ENCODE peak calls at places on chromosome 12, in five cellular contexts. I is NCI-H1092 treated with DMSO at 0.1 percent for 48 hours; E is posterior cingulate gyrus; U is CD8-positive, alpha-beta T cell; T is mesothelial cell of epicardium. O is an unnamed sample.

GRCh38 chr12:108959748-108960655 is 60.9 kb downstream of the SVOP start:
- DNase-seq in I (no peak), E (no peak), U (no peak), T (no peak), O (no peak)

GRCh38 chr12:132152921-132153321 is 8.7 kb downstream of the NOC4L start:
- DNase-seq in I (no peak), E (peak; percentile 42), U (no peak), T (no peak), O (no peak)

GRCh38 chr12:60494249-60494648 is 898.4 kb downstream of the SLC16A7 start:
- DNase-seq in I (peak; percentile 1), E (no peak), U (no peak), T (no peak), O (no peak)

GRCh38 chr12:18461738-18462137 is 200.4 kb downstream of the PIK3C2G start:
- DNase-seq in I (no peak), E (no peak), U (no peak), T (no peak), O (no peak)

GRCh38 chr12:48037267-48037915 is 33.1 kb upstream of the COL2A1 start:
- DNase-seq in I (no peak), E (no peak), U (no peak), T (peak; percentile 80), O (no peak)

GRCh38 chr12:39467432-39467870 is 24.5 kb upstream of the KIF21A start:
- DNase-seq in I (no peak), E (no peak), U (no peak), T (no peak), O (peak; percentile 13)

GRCh38 chr12:27531916-27532315 is 7.9 kb downstream of the PPFIBP1 start:
- DNase-seq in I (no peak), E (no peak), U (no peak), T (no peak), O (no peak)

GRCh38 chr12:113422030-113422900 is at the start of gene SDSL:
- DNase-seq in I (peak; percentile 16), E (peak; percentile 76), U (no peak), T (peak; percentile 47), O (peak; percentile 67)

GRCh38 chr12:12265571-12266388 is 1.1 kb downstream of the LRP6 start:
- DNase-seq in I (peak; percentile 60), E (no peak), U (peak; percentile 48), T (no peak), O (no peak)

GRCh38 chr12:105060715-105061378 is 23.4 kb downstream of the ALDH1L2 start:
- DNase-seq in I (no peak), E (no peak), U (no peak), T (no peak), O (no peak)

GRCh38 chr12:49741882-49742620 is 694 bp downstream of the TMBIM6 start:
- DNase-seq in I (peak; percentile 59), E (no peak), U (peak; percentile 83), T (peak; percentile 74), O (peak; percentile 94)

GRCh38 chr12:19397534-19397933 is 41.8 kb upstream of the AEBP2 start:
- DNase-seq in I (no peak), E (no peak), U (no peak), T (no peak), O (no peak)

GRCh38 chr12:110312581-110313360 is 31.7 kb downstream of the ATP2A2 start:
- DNase-seq in I (no peak), E (no peak), U (no peak), T (no peak), O (peak; percentile 39)

GRCh38 chr12:88579941-88580871 is at the start of gene KITLG:
- DNase-seq in I (peak; percentile 84), E (peak; percentile 93), U (no peak), T (peak; percentile 85), O (peak; percentile 37)

GRCh38 chr12:53798575-53798974 is 46.8 kb upstream of the CISTR start:
- DNase-seq in I (no peak), E (no peak), U (no peak), T (no peak), O (no peak)

GRCh38 chr12:127723236-127723635 is 543.7 kb upstream of the TMEM132C start:
- DNase-seq in I (peak; percentile 60), E (peak; percentile 78), U (no peak), T (no peak), O (no peak)

GRCh38 chr12:107503851-107504502 is 181.6 kb upstream of the PWP1 start:
- DNase-seq in I (no peak), E (no peak), U (no peak), T (no peak), O (no peak)